ENCODE peak calls at places on chromosome 16, in six cellular contexts. I, W, U, N, J and P are unnamed samples.

GRCh38 chr16:27639588-27640276 is 89.8 kb downstream of the KATNIP start:
- DNase-seq in I (no peak), W (no peak), U (no peak), N (no peak), J (peak; percentile 38), P (no peak)

GRCh38 chr16:58636474-58636873 is 6.8 kb upstream of the CNOT1 start:
- DNase-seq in I (no peak), W (no peak), U (no peak), N (no peak), J (no peak), P (no peak)

GRCh38 chr16:914453-914852 is 56.3 kb downstream of the LMF1 start:
- DNase-seq in I (no peak), W (no peak), U (no peak), N (no peak), J (no peak), P (no peak)

GRCh38 chr16:57594531-57595031 is 33.8 kb upstream of the ADGRG1 start:
- DNase-seq in I (no peak), W (no peak), U (no peak), N (peak; percentile 27), J (no peak), P (no peak)

GRCh38 chr16:85746431-85747227 is 4.3 kb downstream of the C16orf74 start:
- DNase-seq in I (peak; percentile 65), W (no peak), U (no peak), N (no peak), J (no peak), P (no peak)

GRCh38 chr16:65965632-65966031 is 400.9 kb upstream of the CDH5 start:
- DNase-seq in I (no peak), W (no peak), U (no peak), N (no peak), J (no peak), P (no peak)

GRCh38 chr16:67936876-67937605 is 391 bp upstream of the PSMB10 start:
- DNase-seq in I (peak; percentile 83), W (peak; percentile 78), U (no peak), N (peak; percentile 94), J (peak; percentile 53), P (no peak)

GRCh38 chr16:3846595-3847091 is 33.9 kb downstream of the CREBBP start:
- DNase-seq in I (no peak), W (no peak), U (peak; percentile 66), N (no peak), J (no peak), P (no peak)

GRCh38 chr16:8641671-8642070 is 20.2 kb downstream of the METTL22 start:
- DNase-seq in I (no peak), W (no peak), U (no peak), N (no peak), J (no peak), P (no peak)

GRCh38 chr16:86245895-86246294 is 264.4 kb upstream of the FOXF1 start:
- DNase-seq in I (no peak), W (no peak), U (no peak), N (no peak), J (no peak), P (no peak)

GRCh38 chr16:20674684-20675487 is 22.6 kb downstream of the ACSM1 start:
- DNase-seq in I (no peak), W (no peak), U (no peak), N (no peak), J (no peak), P (peak; percentile 31)

GRCh38 chr16:10859650-10860049 is 17.4 kb upstream of the CIITA start:
- DNase-seq in I (no peak), W (no peak), U (no peak), N (no peak), J (no peak), P (no peak)

GRCh38 chr16:26765087-26765486 is 301.6 kb upstream of the C16orf82 start:
- DNase-seq in I (no peak), W (no peak), U (no peak), N (no peak), J (no peak), P (no peak)

GRCh38 chr16:64152010-64152767 is 969.7 kb downstream of the CDH11 start:
- DNase-seq in I (no peak), W (no peak), U (no peak), N (no peak), J (no peak), P (no peak)

GRCh38 chr16:67844441-67844840 is 2.3 kb upstream of the NUTF2 start:
- DNase-seq in I (no peak), W (no peak), U (no peak), N (no peak), J (no peak), P (no peak)

GRCh38 chr16:53081032-53081424 is 26.2 kb downstream of the CHD9 start:
- DNase-seq in I (no peak), W (no peak), U (no peak), N (no peak), J (peak; percentile 20), P (no peak)

GRCh38 chr16:66996324-66996982 is 8.1 kb downstream of the CES4A start:
- DNase-seq in I (no peak), W (peak; percentile 49), U (no peak), N (peak; percentile 63), J (peak; percentile 90), P (peak; percentile 76)

GRCh38 chr16:67833418-67834241 is 8.5 kb upstream of the THAP11 start:
- DNase-seq in I (peak; percentile 96), W (peak; percentile 95), U (peak; percentile 99), N (peak; percentile 98), J (peak; percentile 96), P (peak; percentile 95)

GRCh38 chr16:75908718-75909117 is 182.4 kb upstream of the CPHXL start:
- DNase-seq in I (no peak), W (no peak), U (no peak), N (no peak), J (no peak), P (no peak)

GRCh38 chr16:85906349-85906748 is 7.4 kb downstream of the IRF8 start:
- DNase-seq in I (no peak), W (no peak), U (no peak), N (no peak), J (no peak), P (no peak)

GRCh38 chr16:104828-105374 is 26.9 kb downstream of the MPG start:
- DNase-seq in I (no peak), W (no peak), U (no peak), N (no peak), J (no peak), P (no peak)

GRCh38 chr16:29675811-29676643 is 3.0 kb upstream of the QPRT start:
- DNase-seq in I (no peak), W (no peak), U (no peak), N (no peak), J (no peak), P (no peak)

GRCh38 chr16:66036162-66036561 is 330.3 kb upstream of the CDH5 start:
- DNase-seq in I (no peak), W (no peak), U (no peak), N (peak; percentile 1), J (no peak), P (no peak)

GRCh38 chr16:89841275-89841674 is 13.0 kb downstream of the SPIRE2 start:
- DNase-seq in I (peak; percentile 42), W (no peak), U (no peak), N (peak; percentile 76), J (no peak), P (no peak)

GRCh38 chr16:49578435-49579024 is 204.9 kb downstream of the C16orf78 start:
- DNase-seq in I (no peak), W (no peak), U (no peak), N (no peak), J (no peak), P (no peak)

DNA sequence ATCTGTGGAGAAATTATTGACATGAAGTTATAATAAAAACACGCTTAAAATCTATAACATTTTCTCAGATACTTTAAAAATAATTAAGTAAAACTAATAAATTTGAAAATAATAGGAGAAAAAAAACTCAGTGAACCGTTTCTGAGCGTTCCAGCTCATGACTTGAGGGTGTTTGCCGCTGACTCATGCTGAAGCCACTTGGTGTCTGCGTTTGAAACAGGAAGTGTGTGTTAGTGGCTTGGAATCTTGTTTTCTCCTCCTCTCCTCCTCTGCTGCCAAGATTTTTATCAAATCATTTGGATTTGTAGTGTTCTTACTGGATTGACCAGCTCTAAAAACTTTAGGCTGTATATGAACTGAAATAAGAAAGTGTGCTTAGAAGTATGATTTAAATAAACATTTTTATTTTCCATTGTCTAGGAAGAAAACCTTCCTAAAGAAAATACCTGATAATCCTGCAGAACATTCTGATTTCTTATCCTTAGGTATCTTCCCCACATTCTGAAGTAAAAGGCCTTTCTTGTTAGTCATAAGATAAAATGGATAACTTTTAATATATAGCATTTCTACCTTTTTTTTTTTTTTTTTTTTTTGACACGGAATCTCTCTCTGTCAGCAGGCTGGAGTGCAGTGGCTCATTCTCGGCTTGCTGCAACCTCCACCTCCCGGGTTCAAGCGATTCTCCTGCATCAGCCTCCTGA is 30.8 kb downstream of the USP10 start:
- DNase-seq in I (peak; percentile 69), W (peak; percentile 63), U (no peak), N (peak; percentile 88), J (peak; percentile 68), P (peak; percentile 44)
- TF ChIP-seq POLR2A in I (no peak), W (no peak), U (no peak), N (no peak), J (no peak), P (peak; percentile 44)

DNA sequence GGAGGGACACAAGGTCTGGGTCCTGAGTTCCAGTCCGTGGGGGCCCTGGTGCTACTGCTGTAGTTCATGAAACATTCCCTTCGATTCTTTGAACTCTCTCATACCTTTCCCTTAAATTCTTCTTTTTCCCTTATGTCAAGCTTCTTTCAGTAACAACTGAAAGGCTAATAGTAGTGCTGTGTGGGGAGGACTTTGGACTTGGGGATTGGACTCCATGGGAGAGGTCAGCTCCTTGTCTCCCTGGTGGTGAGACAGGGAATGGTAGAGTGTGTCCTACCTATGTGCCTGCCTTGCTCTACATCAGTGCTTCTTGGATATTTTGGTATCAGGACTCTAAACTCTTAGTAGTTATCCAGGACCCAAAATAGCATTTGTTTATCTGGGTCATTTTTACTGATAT is 628.1 kb downstream of the WWOX start:
- DNase-seq in I (no peak), W (no peak), U (no peak), N (peak; percentile 58), J (no peak), P (no peak)
- H3K4me1 ChIP-seq in I (no peaks in the 10 kb centered on the region), W (no peaks in the 10 kb centered on the region), U (no peaks in the 10 kb centered on the region), N (no peaks in the 10 kb centered on the region), J (no peaks in the 10 kb centered on the region), P (no peaks in the 10 kb centered on the region)

GRCh38 chr16:74298104-74298503 is 1.5 kb downstream of the PSMD7 start:
- DNase-seq in I (no peak), W (no peak), U (no peak), N (no peak), J (no peak), P (no peak)
- TF ChIP-seq POLR2A in I (no peak), W (no peak), U (no peak), N (no peak), J (no peak), P (no peak)

GRCh38 chr16:88453621-88454314 is 688 bp downstream of the ZFPM1 start:
- DNase-seq in I (no peak), W (no peak), U (no peak), N (no peak), J (no peak), P (no peak)

GRCh38 chr16:88455610-88456355 is 2.7 kb downstream of the ZFPM1 start:
- DNase-seq in I (peak; percentile 61), W (peak; percentile 49), U (no peak), N (peak; percentile 79), J (no peak), P (no peak)

GRCh38 chr16:88452485-88453216 is 429 bp upstream of the ZFPM1 start:
- DNase-seq in I (peak; percentile 99), W (peak; percentile 99), U (peak; percentile 99), N (peak; percentile 99), J (peak; percentile 93), P (peak; percentile 98)

GRCh38 chr16:88453217-88453531 is at the start of gene ZFPM1:
- DNase-seq in I (no peak), W (no peak), U (no peak), N (no peak), J (no peak), P (no peak)

GRCh38 chr16:88454315-88455057 is 1.4 kb downstream of the ZFPM1 start:
- DNase-seq in I (peak; percentile 64), W (peak; percentile 56), U (no peak), N (peak; percentile 79), J (no peak), P (no peak)
- H3K4me1 ChIP-seq in I (peaks cover 27% of the 10 kb centered on the region), W (peaks cover 45% of the 10 kb centered on the region), U (peaks cover 38% of the 10 kb centered on the region), N (peaks cover 17% of the 10 kb centered on the region), J (peaks cover 43% of the 10 kb centered on the region), P (peaks cover 26% of the 10 kb centered on the region)